ENCODE peak calls at places on chromosome 16, in six cellular contexts. B is CD4-positive, alpha-beta memory T cell; P is upper lobe of right lung; Y is right cardiac atrium; X is naive thymus-derived CD4-positive, alpha-beta T cell; C is sigmoid colon. T is an unnamed sample.

GRCh38 chr16:80265624-80266306 is 275.0 kb upstream of the DYNLRB2 start:
- DNase-seq in Y (no peak), X (no peak), C (no peak), P (no peak), B (no peak), T (no peak)

GRCh38 chr16:50335198-50335958 is 33.4 kb downstream of the BRD7 start:
- DNase-seq in C (no peak), Y (no peak), X (peak; percentile 32), P (no peak), B (peak; percentile 71), T (no peak)

GRCh38 chr16:87207965-87208364 is 109.2 kb downstream of the C16orf95 start:
- DNase-seq in B (no peak), C (no peak), Y (no peak), X (no peak), P (no peak), T (no peak)

GRCh38 chr16:86924537-86924936 is 346.2 kb downstream of the FOXL1 start:
- DNase-seq in X (no peak), P (no peak), B (no peak), Y (no peak), C (no peak), T (no peak)

GRCh38 chr16:75351183-75351582 is 82.1 kb downstream of the CFDP1 start:
- DNase-seq in C (no peak), X (no peak), P (no peak), B (no peak), Y (no peak), T (no peak)

GRCh38 chr16:84058664-84059063 is 16.1 kb upstream of the SLC38A8 start:
- DNase-seq in B (no peak), X (no peak), C (no peak), Y (peak; percentile 42), P (peak; percentile 57), T (peak; percentile 76)

GRCh38 chr16:70018254-70018653 is 67.1 kb downstream of the CLEC18A start:
- DNase-seq in X (peak; percentile 59), Y (no peak), P (no peak), B (peak; percentile 63), C (no peak), T (no peak)

GRCh38 chr16:49437344-49437743 is 63.7 kb downstream of the C16orf78 start:
- DNase-seq in P (no peak), C (peak; percentile 27), Y (no peak), X (no peak), B (no peak), T (no peak)

GRCh38 chr16:75073551-75074414 is 42.8 kb downstream of the LDHD start:
- DNase-seq in X (no peak), C (no peak), Y (no peak), B (no peak), P (no peak), T (no peak)

GRCh38 chr16:17339764-17340541 is 130.8 kb downstream of the XYLT1 start:
- DNase-seq in C (peak; percentile 87), X (no peak), B (no peak), P (no peak), Y (no peak), T (no peak)

GRCh38 chr16:66927918-66928649 is 2.7 kb upstream of the RRAD start:
- DNase-seq in C (no peak), B (no peak), X (no peak), Y (no peak), P (no peak), T (no peak)

GRCh38 chr16:29198231-29198630 is 208.3 kb downstream of the NPIPB11 start:
- DNase-seq in P (peak; percentile 6), B (no peak), X (no peak), C (no peak), Y (no peak), T (no peak)

GRCh38 chr16:25063102-25063501 is 47.9 kb upstream of the ARHGAP17 start:
- DNase-seq in Y (no peak), P (no peak), X (no peak), C (no peak), B (no peak), T (no peak)

GRCh38 chr16:75024182-75024581 is 25.4 kb downstream of the ZNRF1 start:
- DNase-seq in C (no peak), P (no peak), Y (no peak), X (no peak), B (no peak), T (no peak)

GRCh38 chr16:81604960-81605383 is 160.4 kb downstream of the CMIP start:
- DNase-seq in C (no peak), B (no peak), Y (no peak), X (no peak), P (no peak), T (no peak)

GRCh38 chr16:74984194-74984669 is 691 bp downstream of the WDR59 start:
- DNase-seq in P (no peak), B (peak; percentile 29), C (no peak), X (peak; percentile 25), Y (no peak), T (no peak)

GRCh38 chr16:11583171-11583570 is 3.5 kb downstream of the LITAF start:
- DNase-seq in P (no peak), Y (peak; percentile 10), C (no peak), X (no peak), B (no peak), T (no peak)

GRCh38 chr16:17448640-17449638 is 21.8 kb downstream of the XYLT1 start:
- DNase-seq in Y (peak; percentile 31), B (peak; percentile 54), X (peak; percentile 37), P (peak; percentile 73), C (no peak), T (peak; percentile 61)

GRCh38 chr16:81645303-81645702 is 133.8 kb upstream of the PLCG2 start:
- DNase-seq in C (peak; percentile 96), B (no peak), Y (peak; percentile 72), X (no peak), P (no peak), T (peak; percentile 63)

GRCh38 chr16:55471448-55472097 is 7.4 kb upstream of the MMP2 start:
- DNase-seq in X (no peak), Y (no peak), P (no peak), B (no peak), C (no peak), T (no peak)

GRCh38 chr16:87326151-87326571 is 9.0 kb upstream of the C16orf95 start:
- DNase-seq in B (no peak), X (no peak), Y (no peak), C (no peak), P (no peak), T (no peak)

GRCh38 chr16:69397821-69398521 is 12.2 kb upstream of the TERF2 start:
- DNase-seq in Y (no peak), B (no peak), P (no peak), X (no peak), C (no peak), T (no peak)

DNA sequence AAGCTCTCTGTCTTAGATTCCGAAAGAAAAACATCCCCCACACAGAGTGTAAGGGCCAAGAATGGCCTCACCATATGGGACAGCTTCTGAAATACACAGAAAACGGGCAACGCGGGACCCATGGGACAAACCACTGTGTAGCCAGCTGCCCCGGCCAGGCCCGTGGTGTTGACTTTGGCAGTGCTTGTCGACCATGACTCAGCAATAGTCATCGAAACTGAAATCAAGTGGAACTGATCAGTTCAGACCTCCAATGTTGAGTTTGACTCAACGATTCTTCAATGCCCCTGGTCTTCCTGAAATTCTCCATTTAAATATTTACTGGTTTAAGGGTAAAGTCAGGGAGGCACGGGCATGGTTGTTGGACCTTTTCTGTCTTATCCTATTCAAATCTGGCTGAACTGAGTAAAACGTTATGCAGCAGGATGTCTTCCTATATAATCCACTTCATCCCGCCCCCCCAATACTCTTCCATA is 27.5 kb downstream of the ZFHX3 start:
- DNase-seq in X (no peak), C (peak; percentile 82), Y (peak; percentile 91), B (no peak), P (peak; percentile 62), T (peak; percentile 81)
- H3K4me3 ChIP-seq in X (no peak overlapping the region), C (no peak overlapping the region), Y (no peak overlapping the region), B (no peak overlapping the region), P (no peak overlapping the region), T (no peak overlapping the region)

DNA sequence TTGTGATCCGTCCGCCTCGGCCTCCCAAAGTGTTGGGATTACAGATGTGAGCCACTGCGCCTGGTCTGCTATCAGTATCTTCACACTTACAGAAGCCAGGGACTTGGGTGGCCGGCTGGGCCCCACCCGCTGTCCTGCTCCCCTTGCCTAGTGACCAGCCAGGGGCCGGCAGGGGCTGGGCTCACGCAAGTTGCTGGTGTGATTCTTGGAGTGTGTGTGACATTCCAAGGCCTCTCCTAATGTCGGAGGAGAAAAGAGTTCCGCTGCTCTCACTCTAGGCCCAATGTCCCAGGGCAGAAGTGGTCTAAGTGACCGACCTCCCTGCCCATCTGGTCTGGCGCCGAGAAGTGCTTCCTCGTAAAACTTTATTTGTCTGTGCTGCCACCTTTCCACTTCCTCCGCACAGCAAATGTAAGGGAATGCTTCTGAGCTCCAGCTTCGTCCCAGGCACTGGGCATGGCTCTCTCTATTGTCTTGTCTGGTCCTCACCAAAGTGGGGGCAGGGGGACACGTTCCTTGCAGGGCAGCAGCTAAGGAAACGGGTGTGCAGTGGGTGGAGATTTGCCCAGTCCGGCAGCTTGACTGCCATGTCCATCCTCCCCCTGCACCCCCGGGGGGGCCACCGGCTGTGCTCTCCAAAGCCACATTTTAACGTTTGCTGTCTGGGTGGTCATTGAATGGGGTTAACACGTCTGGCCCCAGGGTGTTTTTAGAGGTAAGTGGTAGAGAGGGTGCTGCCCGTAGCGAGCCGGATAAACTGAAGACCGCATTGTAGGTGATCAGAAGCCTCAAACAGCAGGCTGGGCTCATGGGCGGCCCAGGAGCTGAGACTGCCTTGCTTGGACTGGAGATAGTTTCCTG is 7.8 kb upstream of the GSE1 start:
- DNase-seq in P (no peak), C (no peak), B (no peak), Y (no peak), X (no peak), T (no peak)
- H3K4me1 ChIP-seq in P (peaks cover 44% of the 10 kb centered on the region), C (peaks cover 78% of the 10 kb centered on the region), B (peaks cover 4% of the 10 kb centered on the region), Y (peaks cover 12% of the 10 kb centered on the region), X (peaks cover 4% of the 10 kb centered on the region), T (peaks cover 41% of the 10 kb centered on the region)

DNA sequence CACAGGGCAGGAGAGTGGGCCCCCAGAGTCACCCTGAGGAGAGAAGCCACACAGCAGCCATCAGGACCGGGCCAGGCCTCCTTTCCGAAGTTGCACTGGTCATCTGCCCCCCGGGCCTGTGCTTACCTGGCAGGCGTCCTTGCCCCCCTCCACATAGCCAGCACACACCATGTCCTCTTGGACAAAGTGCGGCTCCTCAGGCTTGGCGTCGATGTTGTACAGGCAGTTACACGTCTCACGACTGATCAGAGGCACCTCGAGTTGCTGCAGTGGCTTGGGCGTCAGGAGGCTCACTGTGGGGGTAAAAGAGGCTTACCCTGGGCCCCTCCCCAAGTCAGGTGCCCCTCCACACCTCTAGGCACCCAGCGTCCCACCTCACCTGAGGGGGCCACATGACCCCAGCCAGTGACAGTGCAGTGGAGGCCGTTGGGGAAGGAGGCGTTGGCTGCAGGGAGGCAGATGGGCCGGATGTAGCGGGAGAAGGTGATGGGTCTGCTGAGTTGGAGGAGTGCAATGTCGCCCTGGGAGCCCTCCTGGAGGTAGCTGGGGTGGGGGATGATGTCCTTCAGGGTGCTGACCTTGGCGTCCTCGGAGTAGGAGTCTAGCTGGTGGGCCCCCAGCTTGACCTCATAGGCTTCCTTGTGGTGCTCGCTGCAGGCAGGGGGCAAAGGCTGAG is 3.1 kb downstream of the PRSS8 start:
- DNase-seq in C (no peak), P (no peak), Y (no peak), X (no peak), B (no peak), T (no peak)
- H3K27ac ChIP-seq in C (no peak overlapping the region), P (no peak overlapping the region), Y (no peak overlapping the region), X (no peak overlapping the region), B (no peak overlapping the region), T (no peak overlapping the region)

DNA sequence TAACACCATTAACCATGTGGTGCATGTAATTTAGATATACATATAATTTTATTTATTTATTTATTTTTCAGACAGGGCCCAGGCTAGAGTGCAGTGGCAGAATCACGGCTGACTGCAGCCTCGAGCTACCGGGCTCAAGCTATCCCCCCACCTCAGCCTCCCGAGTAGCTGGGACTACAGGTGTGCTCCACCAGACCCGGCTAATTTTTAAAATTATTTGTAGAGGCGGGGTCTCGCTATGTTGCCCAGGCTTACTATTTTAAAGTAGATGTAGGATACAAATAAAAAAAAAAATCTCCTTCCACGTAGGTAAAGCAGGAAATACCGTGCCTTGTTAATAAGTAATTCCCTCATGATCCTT is 446 bp upstream of the COQ7 start:
- DNase-seq in B (no peak), C (no peak), X (no peak), Y (no peak), P (no peak), T (no peak)
- H3K4me3 ChIP-seq in B (no peak overlapping the region), C (peak overlapping the region; percentile 89), X (no peak overlapping the region), Y (peak overlapping the region; percentile 46), P (peak overlapping the region; percentile 85), T (peak overlapping the region; percentile 82)

T was measured in left ventricle myocardium inferior.